ENCODE peak calls at places on chromosome 19, in six cellular contexts. D, C, Q, H, O and T are unnamed samples.

GRCh38 chr19:11017275-11018035 is 56.6 kb downstream of the SMARCA4 start:
- DNase-seq in D (no peak), C (no peak), Q (no peak), H (no peak), O (no peak), T (no peak)

GRCh38 chr19:34082289-34083077 is 89.8 kb upstream of the LSM14A start:
- DNase-seq in D (peak), C (no peak), Q (no peak), H (no peak), O (peak), T (no peak)

GRCh38 chr19:28063702-28064101 is 1149.2 kb downstream of the UQCRFS1 start:
- DNase-seq in D (no peak), C (no peak), Q (no peak), H (no peak), O (no peak), T (no peak)

GRCh38 chr19:8307965-8308866 is at the start of gene CD320:
- DNase-seq in D (peak), C (peak), Q (peak), H (peak), O (no peak), T (peak)

GRCh38 chr19:35395762-35396199 is 24.9 kb downstream of the GPR42 start:
- DNase-seq in D (peak), C (no peak), Q (no peak), H (no peak), O (no peak), T (no peak)

GRCh38 chr19:55206664-55207500 is 2.4 kb downstream of the PTPRH start:
- DNase-seq in D (peak), C (no peak), Q (peak), H (peak), O (no peak), T (peak)

GRCh38 chr19:35334064-35334753 is 5.2 kb downstream of the CD22 start:
- DNase-seq in D (no peak), C (no peak), Q (no peak), H (no peak), O (no peak), T (no peak)

GRCh38 chr19:33813391-33814101 is 16.9 kb downstream of the KCTD15 start:
- DNase-seq in D (no peak), C (no peak), Q (no peak), H (no peak), O (no peak), T (no peak)

GRCh38 chr19:8515317-8515716 is 1.4 kb upstream of the ZNF414 start:
- DNase-seq in D (no peak), C (no peak), Q (peak), H (no peak), O (no peak), T (no peak)

GRCh38 chr19:48330012-48330681 is 4.8 kb downstream of the EMP3 start:
- DNase-seq in D (peak), C (peak), Q (no peak), H (no peak), O (no peak), T (peak)

GRCh38 chr19:19656451-19657396 is 6.8 kb downstream of the ATP13A1 start:
- DNase-seq in D (no peak), C (no peak), Q (no peak), H (no peak), O (no peak), T (no peak)

GRCh38 chr19:29735821-29736220 is 20.8 kb upstream of the C19orf12 start:
- DNase-seq in D (no peak), C (no peak), Q (no peak), H (no peak), O (no peak), T (no peak)

GRCh38 chr19:32550666-32551065 is 30.3 kb upstream of the PDCD5 start:
- DNase-seq in D (no peak), C (no peak), Q (no peak), H (no peak), O (no peak), T (no peak)

DNA sequence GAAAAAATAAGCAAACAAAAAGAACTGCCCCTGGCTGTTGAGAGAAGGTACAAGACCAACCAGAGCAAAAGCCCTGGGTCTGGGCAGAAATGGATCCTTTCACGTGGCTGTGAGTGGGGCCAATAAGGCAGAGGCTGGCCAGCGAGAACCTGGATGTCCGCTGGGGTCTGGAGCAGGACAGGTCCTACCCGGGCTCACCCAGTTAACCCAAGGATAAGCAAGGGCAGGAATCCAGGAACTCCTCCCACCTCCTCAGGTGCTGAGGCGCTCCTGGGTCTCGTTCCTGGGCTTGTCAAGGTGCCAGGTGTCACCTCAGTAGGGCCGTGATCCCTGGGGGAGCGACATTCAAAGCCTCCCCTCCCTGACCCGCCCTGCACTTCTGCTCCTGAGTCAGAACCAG is 4.7 kb upstream of the SLC5A5 start:
- DNase-seq in D (no peak), C (no peak), Q (no peak), H (no peak), O (no peak), T (no peak)
- TF ChIP-seq SP1 in D (no peak), C (no peak), Q (no peak), H (no peak), O (no peak), T (no peak)

DNA sequence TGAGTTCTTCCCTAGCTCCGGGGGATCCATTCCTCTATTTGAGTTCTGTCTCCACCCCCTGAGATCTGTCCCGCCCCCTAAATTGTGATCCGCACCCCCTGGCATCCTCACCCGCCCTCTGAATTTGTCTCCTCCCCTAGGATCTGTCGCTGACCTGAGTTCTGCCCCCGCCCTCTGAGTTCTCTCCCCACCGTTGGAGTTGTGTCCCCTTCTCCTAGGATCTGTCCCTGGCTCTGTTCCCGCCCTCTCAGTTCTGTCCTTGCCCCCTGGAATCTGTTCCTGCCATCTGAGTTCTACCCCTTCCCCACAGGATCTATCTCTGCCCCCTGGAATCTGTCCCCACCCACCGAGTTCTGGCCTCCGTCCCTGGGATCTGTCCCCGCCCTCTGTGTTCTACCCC is 1.0 kb upstream of the SLC17A7 start:
- DNase-seq in D (peak), C (no peak), Q (no peak), H (no peak), O (no peak), T (no peak)
- TF ChIP-seq SP1 in D (no peak), C (no peak), Q (no peak), H (no peak), O (no peak), T (no peak)

GRCh38 chr19:677601-678380 is 1.6 kb downstream of the FSTL3 start:
- DNase-seq in D (no peak), C (no peak), Q (no peak), H (no peak), O (no peak), T (no peak)

GRCh38 chr19:681029-681626 is 4.9 kb downstream of the FSTL3 start:
- DNase-seq in D (peak), C (no peak), Q (peak), H (no peak), O (no peak), T (peak)

GRCh38 chr19:680287-681028 is 4.3 kb downstream of the FSTL3 start:
- DNase-seq in D (peak), C (peak), Q (peak), H (peak), O (peak), T (peak)

GRCh38 chr19:678791-679388 is 2.7 kb downstream of the FSTL3 start:
- DNase-seq in D (no peak), C (no peak), Q (no peak), H (no peak), O (no peak), T (no peak)

GRCh38 chr19:679418-680286 is 3.5 kb downstream of the FSTL3 start:
- DNase-seq in D (no peak), C (no peak), Q (peak), H (no peak), O (no peak), T (no peak)
- TF ChIP-seq SP1 in D (no peak), C (no peak), Q (no peak), H (no peak), O (no peak), T (no peak)

DNA sequence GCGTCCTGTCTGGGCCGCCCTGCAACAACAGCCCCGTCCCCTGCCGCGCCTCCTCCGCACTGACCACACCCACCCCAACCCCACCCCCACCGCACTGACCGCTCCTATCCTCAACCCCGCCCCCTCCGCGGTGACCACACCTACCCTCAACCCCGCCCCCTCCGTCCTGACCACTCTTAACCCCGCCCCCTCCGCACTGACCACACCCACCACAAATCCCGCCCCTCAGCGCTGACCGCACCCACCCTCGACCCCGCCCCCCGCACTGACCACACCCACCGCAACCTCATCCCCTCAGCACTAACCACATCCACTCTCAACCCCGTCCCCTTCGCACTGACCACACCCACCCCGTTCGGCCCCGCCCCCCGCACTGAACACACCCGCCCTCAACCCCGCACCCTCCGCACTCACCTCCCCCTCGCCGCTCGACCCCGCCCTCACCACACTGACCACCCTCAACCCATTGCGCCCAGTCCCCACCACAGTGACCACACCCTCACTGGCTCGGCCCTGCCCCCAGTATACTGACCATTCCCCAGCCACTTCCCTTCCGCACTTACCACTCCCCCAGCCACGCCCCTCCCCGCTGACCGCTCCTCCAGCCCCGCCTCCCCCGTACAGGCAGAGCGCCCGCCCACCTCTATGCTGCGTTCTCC is 8.2 kb downstream of the F2RL3 start:
- DNase-seq in D (peak), C (peak), Q (peak), H (peak), O (peak), T (peak)
- TF ChIP-seq SP1 in D (no peak), C (peak), Q (no peak), H (no peak), O (peak), T (peak)

GRCh38 chr19:748274-748598 is 2.7 kb upstream of the MISP start:
- DNase-seq in D (no peak), C (no peak), Q (peak), H (no peak), O (no peak), T (no peak)
- TF ChIP-seq SP1 in D (no peak), C (no peak), Q (no peak), H (no peak), O (no peak), T (no peak)

DNA sequence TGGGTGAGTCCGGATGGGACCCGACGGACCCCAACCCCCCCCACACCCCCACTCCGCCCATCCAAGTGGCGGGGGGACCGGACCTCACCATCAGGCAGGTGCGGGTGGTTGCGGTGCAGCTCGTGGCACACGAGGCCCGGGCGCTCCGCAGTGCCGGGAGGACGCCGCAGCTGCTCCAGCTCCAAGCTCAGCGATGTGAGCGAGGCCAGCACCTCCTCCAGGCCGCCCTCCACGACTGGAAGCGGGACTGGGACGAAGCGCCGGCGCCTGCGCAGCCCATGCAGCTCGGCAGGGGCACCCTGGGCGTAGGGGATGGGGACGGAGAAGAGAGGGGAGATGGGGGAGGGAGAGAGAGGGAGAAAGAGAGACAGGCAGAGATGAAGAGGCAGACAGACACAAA is 30.1 kb upstream of the OLFM2 start:
- DNase-seq in D (peak), C (no peak), Q (no peak), H (no peak), O (peak), T (no peak)
- TF ChIP-seq SP1 in D (peak), C (no peak), Q (no peak), H (no peak), O (no peak), T (no peak)

DNA sequence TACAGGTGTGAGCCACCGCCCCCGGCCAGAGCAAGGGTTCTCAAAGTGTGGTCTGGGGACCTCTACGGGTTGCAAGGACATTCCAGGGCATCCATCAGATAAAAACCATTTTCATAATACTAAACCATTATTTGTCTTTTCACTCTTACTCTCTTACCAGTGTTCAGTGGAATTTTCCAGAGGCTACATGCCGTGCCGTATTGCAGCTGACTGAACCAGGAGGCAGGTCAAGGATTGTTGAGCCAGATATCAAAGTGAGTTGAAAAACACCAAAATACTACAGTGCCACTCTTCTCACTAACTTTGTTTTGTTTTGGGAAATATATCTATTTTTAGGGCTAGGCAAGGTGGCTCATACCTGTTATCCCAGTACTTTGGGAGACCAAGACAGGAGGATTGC is 7.2 kb upstream of the PNMA8B start:
- DNase-seq in D (no peak), C (no peak), Q (no peak), H (no peak), O (no peak), T (no peak)
- TF ChIP-seq SP1 in D (no peak), C (no peak), Q (no peak), H (no peak), O (no peak), T (no peak)

GRCh38 chr19:38850976-38851621 is 1.3 kb upstream of the HNRNPL start:
- DNase-seq in D (peak), C (no peak), Q (peak), H (no peak), O (no peak), T (no peak)
- TF ChIP-seq SP1 in D (no peak), C (no peak), Q (no peak), H (no peak), O (no peak), T (no peak)